ENCODE peak calls at places on chromosomes 11 and 22, in six cellular contexts. F, C, Y, E, K and Z are unnamed samples.

GRCh38 chr11:119572481-119573424 is 149.8 kb upstream of the THY1 start:
- DNase-seq in F (no peak), C (no peak), Y (peak), E (no peak), K (no peak), Z (no peak)

GRCh38 chr11:27699926-27700350 is 317 bp downstream of the BDNF start:
- DNase-seq in F (no peak), C (no peak), Y (no peak), E (no peak), K (no peak), Z (no peak)

GRCh38 chr11:9606799-9607510 is 33.5 kb downstream of the WEE1 start:
- DNase-seq in F (no peak), C (no peak), Y (peak), E (no peak), K (no peak), Z (no peak)

GRCh38 chr11:127919206-127920000 is 668.0 kb downstream of the ETS1 start:
- DNase-seq in F (no peak), C (no peak), Y (no peak), E (no peak), K (peak), Z (peak)

GRCh38 chr11:61613051-61613450 is 32.2 kb upstream of the SYT7 start:
- DNase-seq in F (no peak), C (no peak), Y (no peak), E (no peak), K (no peak), Z (no peak)

GRCh38 chr22:18113680-18114394 is 3.2 kb downstream of the TUBA8 start:
- DNase-seq in F (no peak), C (no peak), Y (no peak), E (no peak), K (no peak), Z (no peak)

GRCh38 chr22:20658433-20659222 is 115.3 kb upstream of the SERPIND1 start:
- DNase-seq in F (no peak), C (no peak), Y (no peak), E (no peak), K (no peak), Z (no peak)

GRCh38 chr11:128908391-128909246 is 17.5 kb downstream of the KCNJ5 start:
- DNase-seq in F (no peak), C (peak), Y (no peak), E (no peak), K (peak), Z (peak)

GRCh38 chr11:70080763-70081162 is 2.6 kb downstream of the ANO1 start:
- DNase-seq in F (no peak), C (peak), Y (no peak), E (no peak), K (no peak), Z (no peak)

GRCh38 chr22:45846952-45847351 is 130.0 kb downstream of the WNT7B start:
- DNase-seq in F (no peak), C (no peak), Y (no peak), E (no peak), K (no peak), Z (no peak)

GRCh38 chr11:94794287-94795168 is 26.4 kb downstream of the AMOTL1 start:
- DNase-seq in F (no peak), C (peak), Y (no peak), E (no peak), K (peak), Z (peak)

GRCh38 chr11:113778111-113778910 is 1.3 kb upstream of the CLDN25 start:
- DNase-seq in F (no peak), C (peak), Y (no peak), E (no peak), K (no peak), Z (peak)

GRCh38 chr11:117002639-117003305 is 95.5 kb downstream of the SIK3 start:
- DNase-seq in F (no peak), C (no peak), Y (no peak), E (no peak), K (no peak), Z (no peak)

GRCh38 chr11:62732830-62733229 is 4.5 kb downstream of the TTC9C start:
- DNase-seq in F (no peak), C (no peak), Y (no peak), E (no peak), K (no peak), Z (no peak)

GRCh38 chr11:102244681-102245409 is 72.4 kb upstream of the BIRC3 start:
- DNase-seq in F (no peak), C (no peak), Y (no peak), E (no peak), K (no peak), Z (peak)

GRCh38 chr11:65489061-65489705 is 9.7 kb upstream of the MALAT1 start:
- DNase-seq in F (no peak), C (no peak), Y (peak), E (no peak), K (no peak), Z (peak)

GRCh38 chr11:42066113-42066512 is 606.7 kb upstream of the LRRC4C start:
- DNase-seq in F (no peak), C (no peak), Y (peak), E (no peak), K (no peak), Z (no peak)

GRCh38 chr22:33405194-33405593 is 347.0 kb upstream of the SYN3 start:
- DNase-seq in F (no peak), C (no peak), Y (no peak), E (no peak), K (no peak), Z (no peak)

GRCh38 chr22:31055322-31056159 is 25.6 kb upstream of the SMTN start:
- DNase-seq in F (no peak), C (peak), Y (peak), E (no peak), K (peak), Z (peak)

GRCh38 chr11:27963370-27963769 is 144.6 kb downstream of the KIF18A start:
- DNase-seq in F (no peak), C (no peak), Y (no peak), E (no peak), K (no peak), Z (no peak)

GRCh38 chr11:67027943-67028542 is 5.1 kb downstream of the SYT12 start:
- DNase-seq in F (no peak), C (no peak), Y (no peak), E (no peak), K (no peak), Z (peak)

GRCh38 chr11:95734009-95734572 is 55.5 kb downstream of the FAM76B start:
- DNase-seq in F (no peak), C (no peak), Y (no peak), E (no peak), K (no peak), Z (no peak)

GRCh38 chr11:45872513-45873356 is 12.7 kb upstream of the MAPK8IP1 start:
- DNase-seq in F (no peak), C (peak), Y (peak), E (no peak), K (peak), Z (peak)

GRCh38 chr11:15911377-15912044 is 444.8 kb downstream of the SOX6 start:
- DNase-seq in F (no peak), C (peak), Y (no peak), E (no peak), K (peak), Z (no peak)

GRCh38 chr22:49776891-49777290 is 50.8 kb downstream of the BRD1 start:
- DNase-seq in F (no peak), C (no peak), Y (no peak), E (no peak), K (no peak), Z (no peak)

GRCh38 chr22:48896766-48897637 is 930.7 kb downstream of the BRD1 start:
- DNase-seq in F (no peak), C (peak), Y (no peak), E (no peak), K (no peak), Z (no peak)